ENCODE peak calls at places on chromosomes 6 and 20, in seven cellular contexts. One of them, this sample, is unnamed.

GRCh38 chr6:63926258-63926657 is 290.7 kb downstream of the PHF3 start:
- DNase-seq in HCEC 1CT: no peak
- DNase-seq in Ammon's horn: no peak
- DNase-seq in GM23248: no peak
- DNase-seq in hepatocyte: no peak
- DNase-seq in nephron progenitor cell: no peak
- DNase-seq in activated naive CD4-positive, alpha-beta T cell treated with anti-CD3 and anti-CD28 coated beads, Interleukin-2, amount 50 U/mL, for 72 hours: no peak
- DNase-seq in this sample: no peak

GRCh38 chr6:111648100-111648499 is 42.4 kb upstream of the TRAF3IP2 start:
- DNase-seq in HCEC 1CT: no peak
- DNase-seq in activated naive CD4-positive, alpha-beta T cell treated with anti-CD3 and anti-CD28 coated beads, Interleukin-2, amount 50 U/mL, for 72 hours: no peak
- DNase-seq in nephron progenitor cell: no peak
- DNase-seq in GM23248: no peak
- DNase-seq in hepatocyte: no peak
- DNase-seq in Ammon's horn: no peak
- DNase-seq in this sample: no peak

GRCh38 chr6:18021166-18021850 is 33.9 kb upstream of the KIF13A start:
- DNase-seq in activated naive CD4-positive, alpha-beta T cell treated with anti-CD3 and anti-CD28 coated beads, Interleukin-2, amount 50 U/mL, for 72 hours: no peak
- DNase-seq in HCEC 1CT: no peak
- DNase-seq in hepatocyte: no peak
- DNase-seq in nephron progenitor cell: no peak
- DNase-seq in GM23248: no peak
- DNase-seq in Ammon's horn: no peak
- DNase-seq in this sample: no peak

GRCh38 chr6:118844915-118845314 is 49.0 kb upstream of the ASF1A start:
- DNase-seq in nephron progenitor cell: no peak
- DNase-seq in GM23248: no peak
- DNase-seq in activated naive CD4-positive, alpha-beta T cell treated with anti-CD3 and anti-CD28 coated beads, Interleukin-2, amount 50 U/mL, for 72 hours: no peak
- DNase-seq in Ammon's horn: no peak
- DNase-seq in HCEC 1CT: no peak
- DNase-seq in hepatocyte: no peak
- DNase-seq in this sample: no peak

GRCh38 chr6:158041788-158042187 is 60.1 kb downstream of the SYNJ2 start:
- DNase-seq in nephron progenitor cell: no peak
- DNase-seq in HCEC 1CT: no peak
- DNase-seq in GM23248: no peak
- DNase-seq in activated naive CD4-positive, alpha-beta T cell treated with anti-CD3 and anti-CD28 coated beads, Interleukin-2, amount 50 U/mL, for 72 hours: no peak
- DNase-seq in Ammon's horn: no peak
- DNase-seq in hepatocyte: no peak
- DNase-seq in this sample: no peak

GRCh38 chr6:35737413-35738211 is 780 bp downstream of the ARMC12 start:
- DNase-seq in activated naive CD4-positive, alpha-beta T cell treated with anti-CD3 and anti-CD28 coated beads, Interleukin-2, amount 50 U/mL, for 72 hours: no peak
- DNase-seq in GM23248: peak; percentile 86
- DNase-seq in hepatocyte: peak; percentile 86
- DNase-seq in HCEC 1CT: peak; percentile 90
- DNase-seq in nephron progenitor cell: no peak
- DNase-seq in Ammon's horn: peak; percentile 85
- DNase-seq in this sample: peak; percentile 37

GRCh38 chr6:56693246-56693607 is 50.5 kb upstream of the DST start:
- DNase-seq in hepatocyte: peak; percentile 82
- DNase-seq in Ammon's horn: peak; percentile 82
- DNase-seq in HCEC 1CT: peak; percentile 84
- DNase-seq in GM23248: peak; percentile 96
- DNase-seq in activated naive CD4-positive, alpha-beta T cell treated with anti-CD3 and anti-CD28 coated beads, Interleukin-2, amount 50 U/mL, for 72 hours: no peak
- DNase-seq in nephron progenitor cell: no peak
- DNase-seq in this sample: no peak

GRCh38 chr20:6919792-6920468 is 152.4 kb downstream of the BMP2 start:
- DNase-seq in hepatocyte: no peak
- DNase-seq in nephron progenitor cell: no peak
- DNase-seq in Ammon's horn: peak; percentile 12
- DNase-seq in GM23248: no peak
- DNase-seq in HCEC 1CT: no peak
- DNase-seq in activated naive CD4-positive, alpha-beta T cell treated with anti-CD3 and anti-CD28 coated beads, Interleukin-2, amount 50 U/mL, for 72 hours: no peak
- DNase-seq in this sample: no peak

GRCh38 chr6:144725731-144726522 is 440.8 kb downstream of the UTRN start:
- DNase-seq in GM23248: no peak
- DNase-seq in nephron progenitor cell: peak; percentile 50
- DNase-seq in Ammon's horn: no peak
- DNase-seq in hepatocyte: no peak
- DNase-seq in activated naive CD4-positive, alpha-beta T cell treated with anti-CD3 and anti-CD28 coated beads, Interleukin-2, amount 50 U/mL, for 72 hours: no peak
- DNase-seq in HCEC 1CT: no peak
- DNase-seq in this sample: peak; percentile 47

GRCh38 chr6:24426729-24427446 is 24.2 kb downstream of the MRS2 start:
- DNase-seq in hepatocyte: no peak
- DNase-seq in GM23248: no peak
- DNase-seq in HCEC 1CT: no peak
- DNase-seq in Ammon's horn: no peak
- DNase-seq in activated naive CD4-positive, alpha-beta T cell treated with anti-CD3 and anti-CD28 coated beads, Interleukin-2, amount 50 U/mL, for 72 hours: no peak
- DNase-seq in nephron progenitor cell: no peak
- DNase-seq in this sample: peak; percentile 46

GRCh38 chr20:1644101-1644962 is 13.2 kb downstream of the SIRPG start:
- DNase-seq in HCEC 1CT: no peak
- DNase-seq in activated naive CD4-positive, alpha-beta T cell treated with anti-CD3 and anti-CD28 coated beads, Interleukin-2, amount 50 U/mL, for 72 hours: no peak
- DNase-seq in GM23248: no peak
- DNase-seq in hepatocyte: no peak
- DNase-seq in Ammon's horn: no peak
- DNase-seq in nephron progenitor cell: no peak
- DNase-seq in this sample: no peak

GRCh38 chr20:32988008-32988407 is 16.2 kb downstream of the SUN5 start:
- DNase-seq in hepatocyte: no peak
- DNase-seq in GM23248: no peak
- DNase-seq in HCEC 1CT: no peak
- DNase-seq in activated naive CD4-positive, alpha-beta T cell treated with anti-CD3 and anti-CD28 coated beads, Interleukin-2, amount 50 U/mL, for 72 hours: no peak
- DNase-seq in Ammon's horn: no peak
- DNase-seq in nephron progenitor cell: no peak
- DNase-seq in this sample: no peak

GRCh38 chr20:64176548-64177419 is 12.5 kb downstream of the MYT1 start:
- DNase-seq in hepatocyte: no peak
- DNase-seq in HCEC 1CT: no peak
- DNase-seq in Ammon's horn: peak; percentile 77
- DNase-seq in nephron progenitor cell: no peak
- DNase-seq in activated naive CD4-positive, alpha-beta T cell treated with anti-CD3 and anti-CD28 coated beads, Interleukin-2, amount 50 U/mL, for 72 hours: no peak
- DNase-seq in GM23248: no peak
- DNase-seq in this sample: no peak

GRCh38 chr6:113406051-113406695 is 451.0 kb upstream of the MARCKS start:
- DNase-seq in Ammon's horn: no peak
- DNase-seq in GM23248: peak; percentile 26
- DNase-seq in HCEC 1CT: peak; percentile 30
- DNase-seq in nephron progenitor cell: no peak
- DNase-seq in hepatocyte: no peak
- DNase-seq in activated naive CD4-positive, alpha-beta T cell treated with anti-CD3 and anti-CD28 coated beads, Interleukin-2, amount 50 U/mL, for 72 hours: no peak
- DNase-seq in this sample: no peak

GRCh38 chr6:36536873-36537547 is 10.3 kb downstream of the STK38 start:
- DNase-seq in HCEC 1CT: no peak
- DNase-seq in activated naive CD4-positive, alpha-beta T cell treated with anti-CD3 and anti-CD28 coated beads, Interleukin-2, amount 50 U/mL, for 72 hours: no peak
- DNase-seq in GM23248: peak; percentile 9
- DNase-seq in hepatocyte: no peak
- DNase-seq in Ammon's horn: no peak
- DNase-seq in nephron progenitor cell: no peak
- DNase-seq in this sample: no peak

GRCh38 chr6:41976794-41977484 is 35.3 kb upstream of the CCND3 start:
- DNase-seq in hepatocyte: no peak
- DNase-seq in HCEC 1CT: peak; percentile 91
- DNase-seq in nephron progenitor cell: no peak
- DNase-seq in activated naive CD4-positive, alpha-beta T cell treated with anti-CD3 and anti-CD28 coated beads, Interleukin-2, amount 50 U/mL, for 72 hours: peak; percentile 72
- DNase-seq in Ammon's horn: no peak
- DNase-seq in GM23248: peak; percentile 77
- DNase-seq in this sample: no peak

GRCh38 chr6:25370175-25371036 is 91.2 kb downstream of the CARMIL1 start:
- DNase-seq in Ammon's horn: no peak
- DNase-seq in activated naive CD4-positive, alpha-beta T cell treated with anti-CD3 and anti-CD28 coated beads, Interleukin-2, amount 50 U/mL, for 72 hours: no peak
- DNase-seq in nephron progenitor cell: no peak
- DNase-seq in hepatocyte: no peak
- DNase-seq in GM23248: no peak
- DNase-seq in HCEC 1CT: no peak
- DNase-seq in this sample: no peak

GRCh38 chr6:168247456-168248147 is 72.0 kb downstream of the DACT2 start:
- DNase-seq in GM23248: peak; percentile 53
- DNase-seq in nephron progenitor cell: no peak
- DNase-seq in activated naive CD4-positive, alpha-beta T cell treated with anti-CD3 and anti-CD28 coated beads, Interleukin-2, amount 50 U/mL, for 72 hours: peak; percentile 7
- DNase-seq in hepatocyte: peak; percentile 68
- DNase-seq in HCEC 1CT: no peak
- DNase-seq in Ammon's horn: peak; percentile 33
- DNase-seq in this sample: no peak

GRCh38 chr6:81735756-81736380 is 16.6 kb downstream of the TENT5A start:
- DNase-seq in activated naive CD4-positive, alpha-beta T cell treated with anti-CD3 and anti-CD28 coated beads, Interleukin-2, amount 50 U/mL, for 72 hours: no peak
- DNase-seq in Ammon's horn: no peak
- DNase-seq in HCEC 1CT: peak; percentile 46
- DNase-seq in GM23248: peak; percentile 50
- DNase-seq in hepatocyte: no peak
- DNase-seq in nephron progenitor cell: no peak
- DNase-seq in this sample: no peak

GRCh38 chr6:42260972-42261371 is 43.3 kb upstream of the MRPS10 start:
- DNase-seq in HCEC 1CT: no peak
- DNase-seq in nephron progenitor cell: peak; percentile 44
- DNase-seq in GM23248: peak; percentile 20
- DNase-seq in hepatocyte: peak; percentile 71
- DNase-seq in activated naive CD4-positive, alpha-beta T cell treated with anti-CD3 and anti-CD28 coated beads, Interleukin-2, amount 50 U/mL, for 72 hours: no peak
- DNase-seq in Ammon's horn: no peak
- DNase-seq in this sample: peak; percentile 65

GRCh38 chr6:41059569-41059968 is 6.6 kb downstream of the APOBEC2 start:
- DNase-seq in nephron progenitor cell: no peak
- DNase-seq in hepatocyte: no peak
- DNase-seq in GM23248: peak; percentile 62
- DNase-seq in activated naive CD4-positive, alpha-beta T cell treated with anti-CD3 and anti-CD28 coated beads, Interleukin-2, amount 50 U/mL, for 72 hours: no peak
- DNase-seq in Ammon's horn: no peak
- DNase-seq in HCEC 1CT: peak; percentile 36
- DNase-seq in this sample: peak; percentile 69

This sample was measured in mesendoderm.